ENCODE peak calls at places on chromosomes 5 and 9, in eight cellular contexts. K, C, P, L, Q, Z, O and M are unnamed samples.

GRCh38 chr9:123695391-123695790 is 234.5 kb downstream of the DENND1A start:
- DNase-seq in C (no peak), Z (no peak), Q (no peak), O (no peak), K (no peak), L (no peak), P (no peak), M (no peak)

GRCh38 chr9:110255064-110255416 is 1.3 kb downstream of the TXN start:
- DNase-seq in Z (no peak), Q (peak; percentile 21), L (no peak), P (peak; percentile 2), O (no peak), C (no peak), K (no peak), M (no peak)

GRCh38 chr9:84708400-84708799 is 38.9 kb downstream of the NTRK2 start:
- DNase-seq in O (no peak), P (no peak), Q (no peak), C (no peak), Z (no peak), K (no peak), L (no peak), M (no peak)

GRCh38 chr9:137647096-137647709 is 28.4 kb downstream of the EHMT1 start:
- DNase-seq in Z (no peak), C (no peak), L (no peak), P (no peak), O (no peak), Q (no peak), K (no peak), M (peak; percentile 30)

GRCh38 chr5:116084891-116085715 is at the start of gene COMMD10:
- DNase-seq in P (peak; percentile 73), Q (peak; percentile 69), O (peak; percentile 77), Z (no peak), K (peak; percentile 76), C (peak; percentile 87), L (peak; percentile 89), M (peak; percentile 92)

GRCh38 chr9:38107811-38108304 is 38.8 kb upstream of the SHB start:
- DNase-seq in L (no peak), K (no peak), Q (no peak), Z (no peak), P (no peak), O (no peak), C (no peak), M (no peak)

GRCh38 chr9:86500667-86501435 is 146.6 kb upstream of the TUT7 start:
- DNase-seq in L (peak; percentile 86), Z (no peak), P (no peak), O (no peak), K (no peak), C (peak; percentile 92), Q (no peak), M (no peak)

GRCh38 chr9:88583901-88584596 is 49.1 kb downstream of the NXNL2 start:
- DNase-seq in Q (no peak), Z (no peak), C (peak; percentile 82), P (no peak), K (no peak), L (peak; percentile 72), O (no peak), M (no peak)